ENCODE peak calls at places on chromosomes 11 and 22, in eight cellular contexts. One of them, this sample, is unnamed.

GRCh38 chr11:71269603-71270511 is 17.5 kb upstream of the SHANK2 start:
- DNase-seq in activated CD8-positive, alpha-beta memory T cell treated with anti-CD3 and anti-CD28 coated beads, Interleukin-2, amount 50 U/mL, for 48 hours: no peak
- DNase-seq in nephron progenitor cell: no peak
- DNase-seq in Ammon's horn: no peak
- DNase-seq in Jurkat, Clone E6-1: no peak
- DNase-seq in cardiac fibroblast: no peak
- DNase-seq in T-cell: no peak
- DNase-seq in myocyte: no peak
- DNase-seq in this sample: no peak

GRCh38 chr11:64917663-64917995 is 620 bp upstream of the ATG2A start:
- DNase-seq in nephron progenitor cell: no peak
- DNase-seq in myocyte: no peak
- DNase-seq in cardiac fibroblast: no peak
- DNase-seq in Ammon's horn: no peak
- DNase-seq in Jurkat, Clone E6-1: no peak
- DNase-seq in T-cell: no peak
- DNase-seq in activated CD8-positive, alpha-beta memory T cell treated with anti-CD3 and anti-CD28 coated beads, Interleukin-2, amount 50 U/mL, for 48 hours: no peak
- DNase-seq in this sample: no peak

GRCh38 chr22:19731736-19732135 is 8.4 kb downstream of the GP1BB start:
- DNase-seq in Ammon's horn: no peak
- DNase-seq in activated CD8-positive, alpha-beta memory T cell treated with anti-CD3 and anti-CD28 coated beads, Interleukin-2, amount 50 U/mL, for 48 hours: no peak
- DNase-seq in Jurkat, Clone E6-1: no peak
- DNase-seq in nephron progenitor cell: peak
- DNase-seq in cardiac fibroblast: no peak
- DNase-seq in T-cell: no peak
- DNase-seq in myocyte: no peak
- DNase-seq in this sample: no peak

GRCh38 chr11:34208266-34209135 is 103.1 kb downstream of the NAT10 start:
- DNase-seq in activated CD8-positive, alpha-beta memory T cell treated with anti-CD3 and anti-CD28 coated beads, Interleukin-2, amount 50 U/mL, for 48 hours: peak
- DNase-seq in Ammon's horn: no peak
- DNase-seq in nephron progenitor cell: no peak
- DNase-seq in T-cell: no peak
- DNase-seq in Jurkat, Clone E6-1: no peak
- DNase-seq in cardiac fibroblast: peak
- DNase-seq in myocyte: no peak
- DNase-seq in this sample: no peak

GRCh38 chr11:95296165-95296564 is 65.2 kb upstream of the SESN3 start:
- DNase-seq in myocyte: no peak
- DNase-seq in nephron progenitor cell: no peak
- DNase-seq in cardiac fibroblast: no peak
- DNase-seq in activated CD8-positive, alpha-beta memory T cell treated with anti-CD3 and anti-CD28 coated beads, Interleukin-2, amount 50 U/mL, for 48 hours: no peak
- DNase-seq in Ammon's horn: no peak
- DNase-seq in T-cell: no peak
- DNase-seq in Jurkat, Clone E6-1: no peak
- DNase-seq in this sample: no peak

GRCh38 chr11:112526699-112527410 is 266.2 kb upstream of the PLET1 start:
- DNase-seq in activated CD8-positive, alpha-beta memory T cell treated with anti-CD3 and anti-CD28 coated beads, Interleukin-2, amount 50 U/mL, for 48 hours: no peak
- DNase-seq in T-cell: no peak
- DNase-seq in Ammon's horn: no peak
- DNase-seq in Jurkat, Clone E6-1: no peak
- DNase-seq in myocyte: peak
- DNase-seq in cardiac fibroblast: no peak
- DNase-seq in nephron progenitor cell: no peak
- DNase-seq in this sample: no peak

GRCh38 chr11:9506489-9507343 is 45.9 kb downstream of the ZNF143 start:
- DNase-seq in activated CD8-positive, alpha-beta memory T cell treated with anti-CD3 and anti-CD28 coated beads, Interleukin-2, amount 50 U/mL, for 48 hours: peak
- DNase-seq in nephron progenitor cell: peak
- DNase-seq in cardiac fibroblast: peak
- DNase-seq in Ammon's horn: peak
- DNase-seq in T-cell: peak
- DNase-seq in Jurkat, Clone E6-1: peak
- DNase-seq in myocyte: peak
- DNase-seq in this sample: peak

GRCh38 chr11:96326954-96327353 is 16.0 kb downstream of the MAML2 start:
- DNase-seq in cardiac fibroblast: no peak
- DNase-seq in nephron progenitor cell: peak
- DNase-seq in activated CD8-positive, alpha-beta memory T cell treated with anti-CD3 and anti-CD28 coated beads, Interleukin-2, amount 50 U/mL, for 48 hours: no peak
- DNase-seq in Jurkat, Clone E6-1: no peak
- DNase-seq in Ammon's horn: no peak
- DNase-seq in myocyte: no peak
- DNase-seq in T-cell: no peak
- DNase-seq in this sample: no peak

GRCh38 chr22:19820880-19821522 is 33.7 kb downstream of the GNB1L start:
- DNase-seq in myocyte: no peak
- DNase-seq in T-cell: no peak
- DNase-seq in cardiac fibroblast: no peak
- DNase-seq in Jurkat, Clone E6-1: no peak
- DNase-seq in activated CD8-positive, alpha-beta memory T cell treated with anti-CD3 and anti-CD28 coated beads, Interleukin-2, amount 50 U/mL, for 48 hours: peak
- DNase-seq in Ammon's horn: no peak
- DNase-seq in nephron progenitor cell: no peak
- DNase-seq in this sample: peak